ENCODE peak calls at places on chromosomes 12 and 14, in five cellular contexts. I is HFFc6; P is testis; Q is GM12865; V is CD4-positive, alpha-beta T cell. U is an unnamed sample.

GRCh38 chr12:77010637-77011548 is 54.5 kb downstream of the E2F7 start:
- DNase-seq in I (peak), P (peak), Q (peak), V (peak), U (peak)

GRCh38 chr14:102323102-102323501 is 3.6 kb downstream of the ZNF839 start:
- DNase-seq in I (peak), P (peak), Q (peak), V (no peak), U (peak)

GRCh38 chr12:120287491-120287890 is 4.2 kb downstream of the RNU4-2 start:
- DNase-seq in I (no peak), P (no peak), Q (no peak), V (no peak), U (no peak)

GRCh38 chr12:132489078-132489601 is 811 bp upstream of the FBRSL1 start:
- DNase-seq in I (no peak), P (no peak), Q (peak), V (peak), U (no peak)

GRCh38 chr12:66141299-66141698 is 10.7 kb upstream of the LLPH start:
- DNase-seq in I (no peak), P (no peak), Q (no peak), V (no peak), U (no peak)

GRCh38 chr12:9736931-9737705 is 4.2 kb upstream of the CLECL1 start:
- DNase-seq in I (no peak), P (no peak), Q (no peak), V (no peak), U (no peak)

GRCh38 chr14:93537962-93538361 is 107.2 kb downstream of the UNC79 start:
- DNase-seq in I (no peak), P (no peak), Q (no peak), V (no peak), U (no peak)

GRCh38 chr12:62629971-62630739 is 163.5 kb downstream of the MON2 start:
- DNase-seq in I (no peak), P (no peak), Q (no peak), V (no peak), U (no peak)

GRCh38 chr12:47802312-47802711 is 17.4 kb downstream of the HDAC7 start:
- DNase-seq in I (no peak), P (no peak), Q (no peak), V (no peak), U (no peak)

GRCh38 chr12:12560587-12561304 is 1.9 kb downstream of the DUSP16 start:
- DNase-seq in I (peak), P (peak), Q (peak), V (peak), U (no peak)

GRCh38 chr14:23557521-23557920 is 1.4 kb downstream of the THTPA start:
- DNase-seq in I (no peak), P (no peak), Q (peak), V (no peak), U (no peak)

GRCh38 chr14:62954165-62954564 is 91.1 kb downstream of the KCNH5 start:
- DNase-seq in I (no peak), P (no peak), Q (no peak), V (no peak), U (no peak)

GRCh38 chr14:105879867-105880561 is 353.6 kb downstream of the TMEM121 start:
- DNase-seq in I (no peak), P (no peak), Q (no peak), V (no peak), U (no peak)

GRCh38 chr14:93240678-93241000 is 33.6 kb downstream of the UBR7 start:
- DNase-seq in I (no peak), P (no peak), Q (no peak), V (no peak), U (no peak)

GRCh38 chr14:66974397-66975025 is 214.7 kb upstream of the GARIN2 start:
- DNase-seq in I (peak), P (no peak), Q (no peak), V (no peak), U (no peak)

GRCh38 chr12:58416211-58416610 is 474.8 kb downstream of the ATP23 start:
- DNase-seq in I (peak), P (no peak), Q (no peak), V (no peak), U (no peak)
- TF ChIP-seq CTCF in I (peak), P (no peak), Q (no peak), V (no peak), U (peak)

DNA sequence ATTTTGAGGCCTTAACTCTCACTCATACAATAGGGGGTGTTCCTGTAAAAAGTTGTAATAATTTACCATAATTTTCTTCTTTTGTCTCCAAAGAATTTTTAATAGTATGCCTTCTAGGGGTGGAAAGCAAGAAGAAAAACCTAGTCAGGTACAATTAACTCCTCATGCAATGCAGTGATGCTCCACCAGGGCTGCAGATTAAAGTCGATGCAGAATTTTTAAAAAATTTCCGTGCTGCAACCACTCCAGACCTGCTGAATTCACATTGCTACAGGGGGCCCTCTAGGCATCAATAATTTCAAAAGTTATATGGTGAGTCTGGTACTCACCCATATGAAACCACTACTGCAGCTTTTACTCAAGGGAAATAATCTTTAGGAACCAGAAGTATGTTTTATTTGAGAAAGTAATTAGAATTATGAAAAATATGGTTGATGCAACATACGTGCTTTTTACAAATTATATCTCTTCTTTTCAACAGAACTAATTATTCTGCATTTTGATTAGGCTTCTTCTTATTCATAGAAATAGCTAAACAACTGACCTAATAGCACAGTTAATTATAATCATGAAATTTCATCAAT is 353.2 kb downstream of the BCAT1 start:
- DNase-seq in I (no peak), P (no peak), Q (no peak), V (no peak), U (no peak)
- TF ChIP-seq CTCF in I (peak), P (peak), Q (peak), V (no peak), U (peak)

GRCh38 chr12:99067171-99067785 is 422.2 kb downstream of the APAF1 start:
- DNase-seq in I (no peak), P (no peak), Q (no peak), V (no peak), U (no peak)
- TF ChIP-seq CTCF in I (no peak), P (no peak), Q (no peak), V (no peak), U (no peak)

DNA sequence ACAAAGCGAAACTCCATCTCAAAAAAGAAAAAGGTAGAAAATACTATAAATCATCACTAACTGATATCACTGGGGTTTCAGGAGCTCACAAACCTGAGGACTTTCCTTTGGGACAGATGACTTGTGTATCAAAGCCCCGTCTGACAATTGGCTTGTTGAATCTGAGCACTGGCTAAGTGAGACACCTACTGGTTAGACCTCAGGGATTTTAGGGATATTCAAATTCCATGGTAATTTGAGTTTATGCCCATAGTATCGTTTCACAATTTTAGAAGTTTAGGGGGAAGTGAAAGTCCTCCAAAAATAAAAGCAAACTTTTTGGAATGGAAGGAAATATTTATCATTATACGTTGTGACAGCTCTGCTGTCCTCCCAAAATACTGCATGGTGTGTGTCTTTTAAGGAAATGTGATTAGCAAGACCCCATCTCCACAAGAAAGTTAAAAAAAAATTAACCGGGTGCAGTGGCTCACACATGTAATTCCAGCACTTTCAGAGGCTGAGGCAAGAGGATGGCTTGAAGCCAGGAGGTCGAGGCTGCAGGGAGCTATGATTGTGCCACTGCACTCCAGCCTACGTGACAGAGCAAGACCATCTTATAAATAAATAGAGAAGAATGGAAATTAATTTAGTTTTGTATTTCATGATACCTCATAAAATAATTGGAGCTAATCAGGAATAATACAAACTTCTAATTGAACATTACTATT is 49.2 kb downstream of the FBXL14 start:
- DNase-seq in I (no peak), P (no peak), Q (no peak), V (no peak), U (no peak)
- TF ChIP-seq CTCF in I (peak), P (no peak), Q (no peak), V (no peak), U (peak)

GRCh38 chr12:104756901-104757300 is 201.2 kb downstream of the SLC41A2 start:
- DNase-seq in I (no peak), P (no peak), Q (no peak), V (no peak), U (no peak)

GRCh38 chr12:104763163-104763805 is 194.8 kb downstream of the SLC41A2 start:
- DNase-seq in I (peak), P (no peak), Q (peak), V (no peak), U (no peak)

GRCh38 chr12:104758771-104759170 is 199.3 kb downstream of the SLC41A2 start:
- DNase-seq in I (no peak), P (no peak), Q (no peak), V (no peak), U (no peak)

GRCh38 chr12:104764225-104765073 is 193.6 kb downstream of the SLC41A2 start:
- DNase-seq in I (no peak), P (no peak), Q (peak), V (no peak), U (no peak)

GRCh38 chr12:104761091-104761490 is 197.0 kb downstream of the SLC41A2 start:
- DNase-seq in I (no peak), P (no peak), Q (no peak), V (no peak), U (no peak)
- TF ChIP-seq CTCF in I (no peak), P (no peak), Q (no peak), V (no peak), U (no peak)

GRCh38 chr14:75982724-75983358 is 1.0 kb upstream of the TGFB3 start:
- DNase-seq in I (peak), P (peak), Q (no peak), V (no peak), U (no peak)
- TF ChIP-seq CTCF in I (peak), P (no peak), Q (no peak), V (no peak), U (no peak)

GRCh38 chr12:11513288-11513687 is 117.9 kb upstream of the PRB2 start:
- DNase-seq in I (no peak), P (no peak), Q (no peak), V (no peak), U (no peak)
- TF ChIP-seq CTCF in I (peak), P (no peak), Q (peak), V (no peak), U (no peak)

GRCh38 chr12:1661553-1662335 is 29.1 kb upstream of the ADIPOR2 start:
- DNase-seq in I (peak), P (peak), Q (peak), V (peak), U (peak)

GRCh38 chr12:1666215-1666614 is 24.7 kb upstream of the ADIPOR2 start:
- DNase-seq in I (no peak), P (no peak), Q (no peak), V (no peak), U (no peak)

GRCh38 chr12:1662761-1663439 is 28.0 kb upstream of the ADIPOR2 start:
- DNase-seq in I (no peak), P (peak), Q (peak), V (no peak), U (no peak)

GRCh38 chr12:1665366-1665765 is 25.5 kb upstream of the ADIPOR2 start:
- DNase-seq in I (no peak), P (no peak), Q (no peak), V (no peak), U (no peak)

DNA sequence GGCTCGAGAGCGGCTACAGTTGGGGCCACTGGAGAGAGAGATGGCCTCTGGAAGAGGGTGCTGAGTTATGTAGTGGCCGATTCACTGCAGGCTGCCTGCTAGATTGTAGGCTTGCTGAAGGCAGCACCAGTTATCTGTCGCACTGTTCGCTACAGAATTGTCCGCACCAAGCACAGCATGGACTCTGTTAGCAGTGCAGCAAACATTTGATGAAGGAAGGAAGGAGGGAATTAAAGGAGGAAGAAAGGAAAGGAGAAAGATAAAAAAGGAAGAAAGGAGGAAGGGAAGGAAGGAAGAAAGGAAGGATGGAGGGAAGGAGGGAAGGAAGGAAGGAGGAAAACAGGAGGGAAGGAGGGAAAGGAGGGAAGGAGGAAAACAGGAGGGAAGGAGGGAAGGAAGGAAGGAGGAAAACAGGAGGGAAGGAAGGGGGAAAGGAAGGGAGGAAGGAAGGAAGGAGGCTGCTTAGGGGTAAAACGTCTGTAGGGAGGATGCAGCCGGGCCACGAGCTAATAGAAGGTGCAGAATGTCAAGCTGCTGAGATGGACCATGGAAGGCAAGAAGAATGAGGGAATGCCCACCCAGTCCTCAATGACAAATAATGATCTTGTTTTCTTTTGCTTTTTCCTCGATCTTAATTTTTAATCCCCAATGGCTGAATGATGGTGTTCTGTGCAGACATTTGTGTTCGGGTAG is 27.3 kb upstream of the ADIPOR2 start:
- DNase-seq in I (no peak), P (no peak), Q (no peak), V (no peak), U (no peak)
- TF ChIP-seq CTCF in I (no peak), P (no peak), Q (no peak), V (no peak), U (no peak)

DNA sequence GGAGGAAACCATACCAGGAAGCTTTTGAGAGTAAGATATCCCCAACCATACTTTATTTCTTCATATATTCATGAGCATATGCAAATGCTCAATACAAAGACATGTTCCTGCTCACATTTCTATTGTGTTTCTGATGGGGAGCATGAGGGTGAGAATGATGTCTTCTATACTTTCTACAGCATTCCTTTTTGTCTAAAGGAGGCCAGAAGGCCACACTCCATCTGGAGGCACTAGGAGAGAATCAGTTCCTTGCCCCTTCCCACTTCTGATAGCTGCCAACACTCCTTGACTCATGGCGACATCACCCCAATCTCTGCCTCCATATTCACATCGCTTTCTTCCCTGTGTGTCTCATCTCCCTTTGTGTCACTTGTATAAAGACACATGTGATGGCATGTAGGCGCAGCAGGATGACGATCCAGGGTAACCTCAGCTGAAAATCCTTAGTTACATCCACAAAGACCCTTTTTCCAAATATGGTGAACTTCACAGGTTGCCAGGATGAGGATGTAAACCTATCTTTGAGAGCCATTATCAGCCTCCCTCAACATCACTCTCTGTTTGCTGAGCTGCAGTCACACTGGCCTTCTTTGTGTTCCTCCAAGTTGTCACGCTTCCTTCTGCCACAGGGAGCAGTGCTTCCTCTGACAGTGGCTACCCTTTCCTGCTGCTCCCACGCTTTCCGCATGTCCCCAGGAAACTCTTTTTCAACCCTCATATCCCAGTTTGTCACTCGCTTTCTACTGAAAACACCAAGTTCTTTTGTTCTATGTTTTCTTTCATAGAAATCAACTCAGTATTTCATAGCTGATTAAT is 96.9 kb downstream of the STXBP6 start:
- DNase-seq in I (no peak), P (no peak), Q (no peak), V (no peak), U (no peak)
- TF ChIP-seq CTCF in I (peak), P (no peak), Q (no peak), V (no peak), U (no peak)

GRCh38 chr14:36975834-36976233 is 196.6 kb downstream of the SLC25A21 start:
- DNase-seq in I (no peak), P (no peak), Q (no peak), V (no peak), U (no peak)
- TF ChIP-seq CTCF in I (peak), P (no peak), Q (no peak), V (no peak), U (peak)